ENCODE peak calls at places on chromosomes 12 and 14, in nine cellular contexts. T is stomach; N is neural progenitor cell; H is left ventricle myocardium inferior; U is IMR-90; J is mesendoderm; M is uterus; P is CD4-positive, alpha-beta memory T cell; O is lower leg skin. F is an unnamed sample.

GRCh38 chr14:38839743-38840375 is 263.2 kb downstream of the SEC23A start:
- DNase-seq in N (no peak), P (no peak), H (no peak), J (no peak), M (no peak), T (no peak), O (no peak), U (no peak), F (no peak)

GRCh38 chr12:26721800-26722199 is 111.2 kb downstream of the ITPR2 start:
- DNase-seq in P (no peak), H (no peak), N (no peak), J (no peak), U (no peak), M (no peak), T (no peak), O (no peak), F (no peak)

GRCh38 chr12:109452489-109452888 is 24.6 kb downstream of the KCTD10 start:
- DNase-seq in U (no peak), O (no peak), J (no peak), N (no peak), H (no peak), M (no peak), P (no peak), T (no peak), F (no peak)

GRCh38 chr12:7729683-7730195 is 17.4 kb downstream of the CLEC4C start:
- DNase-seq in T (no peak), J (no peak), M (no peak), P (no peak), N (no peak), O (no peak), U (no peak), H (no peak), F (no peak)

GRCh38 chr12:54984602-54985376 is at the start of gene TESPA1:
- DNase-seq in N (no peak), U (no peak), J (peak; percentile 8), M (peak; percentile 39), O (peak; percentile 91), P (peak; percentile 94), H (peak; percentile 60), T (peak; percentile 54), F (peak; percentile 95)

GRCh38 chr12:53571295-53571694 is 54.9 kb downstream of the ATF7 start:
- DNase-seq in H (no peak), T (no peak), N (no peak), J (peak; percentile 44), M (no peak), O (no peak), P (no peak), U (no peak), F (peak; percentile 86)

GRCh38 chr12:124047045-124047566 is 74.1 kb downstream of the ZNF664 start:
- DNase-seq in J (no peak), U (no peak), N (no peak), O (no peak), P (no peak), M (no peak), T (no peak), H (no peak), F (no peak)

GRCh38 chr14:27995688-27996087 is 770.9 kb upstream of the FOXG1 start:
- DNase-seq in M (no peak), H (no peak), O (no peak), J (no peak), U (no peak), T (no peak), N (peak; percentile 56), P (no peak), F (no peak)

GRCh38 chr14:32561520-32561919 is 232.4 kb downstream of the AKAP6 start:
- DNase-seq in J (peak; percentile 60), U (peak; percentile 50), T (no peak), O (no peak), M (no peak), N (peak; percentile 17), P (no peak), H (no peak), F (no peak)

GRCh38 chr12:80830533-80831088 is 107.1 kb downstream of the LIN7A start:
- DNase-seq in N (no peak), O (no peak), P (no peak), M (no peak), H (no peak), U (no peak), J (peak; percentile 25), T (no peak), F (no peak)

GRCh38 chr12:65603428-65604351 is 220.6 kb upstream of the HMGA2 start:
- DNase-seq in T (peak; percentile 45), U (peak; percentile 94), P (no peak), M (peak; percentile 17), H (peak; percentile 18), J (peak; percentile 69), O (no peak), N (peak; percentile 44), F (no peak)

GRCh38 chr14:61585598-61586538 is 109.4 kb upstream of the HIF1A start:
- DNase-seq in N (no peak), H (peak; percentile 76), P (no peak), U (peak; percentile 93), T (peak; percentile 61), J (no peak), O (peak; percentile 87), M (peak; percentile 77), F (no peak)

GRCh38 chr12:124867389-124867930 is 3.8 kb upstream of the SCARB1 start:
- DNase-seq in U (peak; percentile 81), O (no peak), M (no peak), J (no peak), T (peak; percentile 39), N (no peak), P (no peak), H (no peak), F (no peak)

GRCh38 chr14:46048127-46048526 is 603.5 kb downstream of the RPL10L start:
- DNase-seq in N (peak; percentile 80), M (no peak), U (peak; percentile 18), J (peak; percentile 96), H (no peak), T (peak; percentile 27), O (no peak), P (no peak), F (no peak)

GRCh38 chr12:122368361-122369073 is 54.0 kb downstream of the CLIP1 start:
- DNase-seq in M (no peak), J (peak; percentile 58), T (no peak), U (peak; percentile 81), P (no peak), N (no peak), H (no peak), O (peak; percentile 34), F (no peak)

GRCh38 chr12:77796775-77797174 is 33.9 kb upstream of the NAV3 start:
- DNase-seq in N (no peak), U (peak; percentile 40), O (no peak), H (no peak), J (no peak), T (no peak), M (no peak), P (no peak), F (no peak)

GRCh38 chr14:59362533-59362932 is 102.6 kb downstream of the GPR135 start:
- DNase-seq in N (no peak), U (peak; percentile 79), M (no peak), H (no peak), T (no peak), O (no peak), J (no peak), P (no peak), F (no peak)

GRCh38 chr12:120125029-120125428 is 8.5 kb upstream of the RAB35 start:
- DNase-seq in O (no peak), U (no peak), T (no peak), N (no peak), J (no peak), H (no peak), P (no peak), M (no peak), F (no peak)

GRCh38 chr12:130872179-130873096 is 572 bp downstream of the RAN start:
- DNase-seq in N (peak; percentile 71), T (peak; percentile 38), J (no peak), U (no peak), M (no peak), O (no peak), H (peak; percentile 29), P (peak; percentile 55), F (no peak)

DNA sequence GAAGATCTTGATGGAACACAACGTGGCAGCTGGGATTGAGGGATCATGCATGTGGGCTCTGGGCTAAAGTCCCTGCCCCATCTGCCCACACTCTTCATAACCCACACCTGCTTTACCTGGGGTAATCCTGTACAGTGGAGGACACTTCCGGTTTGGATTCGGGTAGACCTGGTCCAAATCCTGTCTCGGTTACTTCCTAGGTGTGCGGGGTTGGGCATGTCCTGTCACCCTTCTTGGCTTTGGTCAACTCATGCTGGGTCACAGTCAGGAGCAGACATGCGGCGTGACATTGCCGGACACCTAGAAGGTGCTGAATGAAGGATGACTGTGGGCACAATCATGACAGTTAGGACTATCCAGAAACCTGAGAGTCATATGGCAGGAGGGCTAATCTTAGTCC is 30.7 kb upstream of the WSCD2 start:
- DNase-seq in H (no peak), T (no peak), N (no peak), P (no peak), O (no peak), J (no peak), M (no peak), U (no peak), F (no peak)
- H3K4me3 ChIP-seq in H (no peak overlapping the region), T (no peak overlapping the region), N (no peak overlapping the region), P (no peak overlapping the region), O (no peak overlapping the region), J (no peak overlapping the region), M (no peak overlapping the region), U (no peak overlapping the region), F (no peak overlapping the region)

DNA sequence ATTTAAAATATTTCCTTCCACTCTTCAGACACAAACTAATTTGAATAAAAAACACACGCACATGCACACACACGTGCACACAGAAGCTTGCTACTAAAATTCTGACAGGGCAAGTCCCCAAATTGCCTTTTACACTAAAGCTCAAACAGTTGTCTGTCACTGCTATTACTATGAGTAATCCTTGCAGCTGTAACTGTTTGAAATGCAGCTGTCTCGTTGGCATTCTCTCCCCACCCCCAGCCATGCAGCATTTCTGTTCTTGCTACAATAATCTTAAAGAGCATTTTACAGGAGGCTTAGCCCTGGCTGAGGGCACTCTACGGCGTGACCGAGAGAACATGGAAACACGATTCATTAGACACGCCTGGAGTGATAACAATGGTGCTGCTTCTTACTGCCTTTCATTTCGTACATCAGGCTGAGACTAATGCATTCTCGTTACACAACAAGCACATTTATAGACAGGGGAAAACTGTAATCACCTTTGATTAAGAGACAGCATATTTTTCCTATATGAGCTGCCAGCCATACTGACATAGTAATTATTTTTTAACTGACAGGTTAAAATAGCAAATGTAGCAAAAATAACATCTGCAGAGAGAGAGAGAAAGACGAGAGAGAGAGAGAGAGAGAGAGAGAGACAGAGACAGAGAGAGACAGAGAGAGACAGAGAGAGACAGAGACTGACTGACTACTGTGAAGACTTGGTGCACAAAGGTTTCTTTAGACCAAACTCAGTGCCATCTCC is 153.8 kb downstream of the MED13L start:
- DNase-seq in U (peak; percentile 66), T (no peak), P (peak; percentile 38), J (peak; percentile 65), O (no peak), H (no peak), N (peak; percentile 86), M (no peak), F (peak; percentile 23)
- H3K4me3 ChIP-seq in U (peak overlapping the region; percentile 44), T (no peak overlapping the region), P (no peak overlapping the region), J (no peak overlapping the region), O (no peak overlapping the region), H (peak overlapping the region; percentile 44), N (peak overlapping the region; percentile 2), M (no peak overlapping the region), F (no peak overlapping the region)

GRCh38 chr14:73613419-73613963 is 1.2 kb downstream of the ACOT6 start:
- DNase-seq in M (no peak), U (no peak), J (no peak), T (no peak), P (no peak), O (no peak), H (no peak), N (no peak), F (no peak)
- H3K4me3 ChIP-seq in M (peak overlapping the region; percentile 71), U (no peak overlapping the region), J (no peak overlapping the region), T (peak overlapping the region; percentile 76), P (no peak overlapping the region), O (no peak overlapping the region), H (peak overlapping the region; percentile 71), N (peak overlapping the region; percentile 84), F (no peak overlapping the region)

GRCh38 chr14:69769623-69770022 is 2.7 kb downstream of the SRSF5 start:
- DNase-seq in N (no peak), M (no peak), U (no peak), P (no peak), T (no peak), O (no peak), H (no peak), J (no peak), F (no peak)
- H3K4me3 ChIP-seq in N (peak overlapping the region; percentile 10), M (no peak overlapping the region), U (no peak overlapping the region), P (no peak overlapping the region), T (peak overlapping the region; percentile 75), O (no peak overlapping the region), H (peak overlapping the region; percentile 78), J (no peak overlapping the region), F (no peak overlapping the region)

F was measured in Jurkat, Clone E6-1.